ENCODE peak calls at places on chromosomes 11 and 22, in five cellular contexts. One of them, this sample, is unnamed.

GRCh38 chr11:11179239-11179638 is 173.8 kb downstream of the CSNK2A3 start:
- DNase-seq in cardiac muscle cell: no peak
- DNase-seq in colonic mucosa: no peak
- DNase-seq in HepG2: no peak
- DNase-seq in A549: peak; percentile 43
- DNase-seq in this sample: no peak

GRCh38 chr11:114225662-114226061 is 70.5 kb upstream of the NNMT start:
- DNase-seq in cardiac muscle cell: no peak
- DNase-seq in colonic mucosa: no peak
- DNase-seq in HepG2: no peak
- DNase-seq in A549: no peak
- DNase-seq in this sample: no peak

GRCh38 chr11:62553839-62554361 is 7.3 kb upstream of the AHNAK start:
- DNase-seq in cardiac muscle cell: no peak
- DNase-seq in colonic mucosa: peak; percentile 56
- DNase-seq in HepG2: no peak
- DNase-seq in A549: peak; percentile 92
- DNase-seq in this sample: peak; percentile 55

GRCh38 chr11:6319879-6320410 is 356 bp downstream of the CAVIN3 start:
- DNase-seq in cardiac muscle cell: peak; percentile 74
- DNase-seq in colonic mucosa: peak; percentile 90
- DNase-seq in HepG2: no peak
- DNase-seq in A549: peak; percentile 83
- DNase-seq in this sample: peak; percentile 94

GRCh38 chr11:131064373-131064991 is 148.2 kb upstream of the SNX19 start:
- DNase-seq in cardiac muscle cell: peak; percentile 83
- DNase-seq in colonic mucosa: peak; percentile 30
- DNase-seq in HepG2: peak; percentile 42
- DNase-seq in A549: peak; percentile 54
- DNase-seq in this sample: peak; percentile 95

GRCh38 chr11:6320411-6321207 is at the start of gene CAVIN3:
- DNase-seq in cardiac muscle cell: peak; percentile 59
- DNase-seq in colonic mucosa: peak; percentile 77
- DNase-seq in HepG2: no peak
- DNase-seq in A549: peak; percentile 23
- DNase-seq in this sample: peak; percentile 93

GRCh38 chr11:31236052-31236652 is 133.4 kb downstream of the DCDC1 start:
- DNase-seq in cardiac muscle cell: no peak
- DNase-seq in colonic mucosa: no peak
- DNase-seq in HepG2: no peak
- DNase-seq in A549: no peak
- DNase-seq in this sample: no peak

GRCh38 chr11:8323161-8323935 is 59.7 kb upstream of the LMO1 start:
- DNase-seq in cardiac muscle cell: no peak
- DNase-seq in colonic mucosa: no peak
- DNase-seq in HepG2: no peak
- DNase-seq in A549: no peak
- DNase-seq in this sample: no peak

GRCh38 chr11:8354622-8355417 is 91.1 kb upstream of the LMO1 start:
- DNase-seq in cardiac muscle cell: peak; percentile 14
- DNase-seq in colonic mucosa: no peak
- DNase-seq in HepG2: no peak
- DNase-seq in A549: no peak
- DNase-seq in this sample: peak; percentile 64

GRCh38 chr11:118621898-118622375 is 14.5 kb downstream of the PHLDB1 start:
- DNase-seq in cardiac muscle cell: no peak
- DNase-seq in colonic mucosa: no peak
- DNase-seq in HepG2: no peak
- DNase-seq in A549: no peak
- DNase-seq in this sample: no peak

GRCh38 chr22:19882446-19883381 is 28.0 kb upstream of the GNB1L start:
- DNase-seq in cardiac muscle cell: no peak
- DNase-seq in colonic mucosa: peak; percentile 16
- DNase-seq in HepG2: no peak
- DNase-seq in A549: no peak
- DNase-seq in this sample: peak; percentile 45

GRCh38 chr11:41461057-41461681 is 1.7 kb upstream of the LRRC4C start:
- DNase-seq in cardiac muscle cell: no peak
- DNase-seq in colonic mucosa: no peak
- DNase-seq in HepG2: peak; percentile 5
- DNase-seq in A549: no peak
- DNase-seq in this sample: no peak

GRCh38 chr11:57798905-57799559 is 37.4 kb downstream of the CTNND1 start:
- DNase-seq in cardiac muscle cell: no peak
- DNase-seq in colonic mucosa: peak; percentile 87
- DNase-seq in HepG2: peak; percentile 69
- DNase-seq in A549: no peak
- DNase-seq in this sample: no peak

GRCh38 chr11:128711136-128711535 is 17.3 kb downstream of the FLI1 start:
- DNase-seq in cardiac muscle cell: no peak
- DNase-seq in colonic mucosa: no peak
- DNase-seq in HepG2: no peak
- DNase-seq in A549: no peak
- DNase-seq in this sample: no peak

GRCh38 chr11:31986201-31986889 is 104.5 kb upstream of the RCN1 start:
- DNase-seq in cardiac muscle cell: no peak
- DNase-seq in colonic mucosa: no peak
- DNase-seq in HepG2: no peak
- DNase-seq in A549: no peak
- DNase-seq in this sample: no peak

GRCh38 chr11:3200388-3201111 is 18.1 kb downstream of the MRGPRG start:
- DNase-seq in cardiac muscle cell: no peak
- DNase-seq in colonic mucosa: no peak
- DNase-seq in HepG2: no peak
- DNase-seq in A549: no peak
- DNase-seq in this sample: peak; percentile 36

GRCh38 chr11:36155301-36155700 is 133.9 kb downstream of the COMMD9 start:
- DNase-seq in cardiac muscle cell: no peak
- DNase-seq in colonic mucosa: no peak
- DNase-seq in HepG2: no peak
- DNase-seq in A549: no peak
- DNase-seq in this sample: no peak

GRCh38 chr11:37378989-37379388 is 781.0 kb upstream of the RAG2 start:
- DNase-seq in cardiac muscle cell: no peak
- DNase-seq in colonic mucosa: no peak
- DNase-seq in HepG2: no peak
- DNase-seq in A549: no peak
- DNase-seq in this sample: no peak

GRCh38 chr11:60119708-60120107 is 31.2 kb downstream of the MS4A2 start:
- DNase-seq in cardiac muscle cell: no peak
- DNase-seq in colonic mucosa: no peak
- DNase-seq in HepG2: no peak
- DNase-seq in A549: no peak
- DNase-seq in this sample: no peak

GRCh38 chr22:40418366-40419201 is 48.2 kb downstream of the SGSM3 start:
- DNase-seq in cardiac muscle cell: no peak
- DNase-seq in colonic mucosa: no peak
- DNase-seq in HepG2: no peak
- DNase-seq in A549: no peak
- DNase-seq in this sample: no peak

GRCh38 chr11:124762077-124762623 is at the start of gene ESAM:
- DNase-seq in cardiac muscle cell: peak; percentile 42
- DNase-seq in colonic mucosa: peak; percentile 84
- DNase-seq in HepG2: no peak
- DNase-seq in A549: peak; percentile 31
- DNase-seq in this sample: peak; percentile 81

GRCh38 chr11:69089258-69089657 is 40.5 kb downstream of the TPCN2 start:
- DNase-seq in cardiac muscle cell: no peak
- DNase-seq in colonic mucosa: no peak
- DNase-seq in HepG2: no peak
- DNase-seq in A549: no peak
- DNase-seq in this sample: no peak

GRCh38 chr22:48587236-48587865 is 1240.3 kb downstream of the BRD1 start:
- DNase-seq in cardiac muscle cell: no peak
- DNase-seq in colonic mucosa: no peak
- DNase-seq in HepG2: no peak
- DNase-seq in A549: no peak
- DNase-seq in this sample: no peak

GRCh38 chr11:125376117-125376516 is 119.9 kb downstream of the FEZ1 start:
- DNase-seq in cardiac muscle cell: peak; percentile 92
- DNase-seq in colonic mucosa: no peak
- DNase-seq in HepG2: no peak
- DNase-seq in A549: no peak
- DNase-seq in this sample: peak; percentile 64

GRCh38 chr22:22955866-22956535 is 68.4 kb downstream of the IGLL5 start:
- DNase-seq in cardiac muscle cell: peak; percentile 66
- DNase-seq in colonic mucosa: peak; percentile 71
- DNase-seq in HepG2: peak; percentile 59
- DNase-seq in A549: peak; percentile 38
- DNase-seq in this sample: peak; percentile 86

GRCh38 chr11:120780239-120780638 is 243.7 kb upstream of the TBCEL start:
- DNase-seq in cardiac muscle cell: no peak
- DNase-seq in colonic mucosa: no peak
- DNase-seq in HepG2: no peak
- DNase-seq in A549: no peak
- DNase-seq in this sample: no peak

GRCh38 chr11:77003954-77004353 is 30.2 kb upstream of the B3GNT6 start:
- DNase-seq in cardiac muscle cell: no peak
- DNase-seq in colonic mucosa: no peak
- DNase-seq in HepG2: no peak
- DNase-seq in A549: no peak
- DNase-seq in this sample: no peak

GRCh38 chr11:2093575-2094353 is 45.4 kb downstream of the IGF2 start:
- DNase-seq in cardiac muscle cell: no peak
- DNase-seq in colonic mucosa: no peak
- DNase-seq in HepG2: no peak
- DNase-seq in A549: no peak
- DNase-seq in this sample: no peak

GRCh38 chr11:59953463-59954218 is 10.2 kb upstream of the OOSP4A start:
- DNase-seq in cardiac muscle cell: no peak
- DNase-seq in colonic mucosa: no peak
- DNase-seq in HepG2: no peak
- DNase-seq in A549: no peak
- DNase-seq in this sample: no peak

GRCh38 chr11:14266622-14267021 is 92.4 kb downstream of the RRAS2 start:
- DNase-seq in cardiac muscle cell: no peak
- DNase-seq in colonic mucosa: no peak
- DNase-seq in HepG2: no peak
- DNase-seq in A549: no peak
- DNase-seq in this sample: no peak
- TF ChIP-seq CTCF in cardiac muscle cell: no peak
- TF ChIP-seq CTCF in colonic mucosa: no peak
- TF ChIP-seq CTCF in HepG2: no peak
- TF ChIP-seq CTCF in A549: no peak
- TF ChIP-seq CTCF in this sample: no peak

DNA sequence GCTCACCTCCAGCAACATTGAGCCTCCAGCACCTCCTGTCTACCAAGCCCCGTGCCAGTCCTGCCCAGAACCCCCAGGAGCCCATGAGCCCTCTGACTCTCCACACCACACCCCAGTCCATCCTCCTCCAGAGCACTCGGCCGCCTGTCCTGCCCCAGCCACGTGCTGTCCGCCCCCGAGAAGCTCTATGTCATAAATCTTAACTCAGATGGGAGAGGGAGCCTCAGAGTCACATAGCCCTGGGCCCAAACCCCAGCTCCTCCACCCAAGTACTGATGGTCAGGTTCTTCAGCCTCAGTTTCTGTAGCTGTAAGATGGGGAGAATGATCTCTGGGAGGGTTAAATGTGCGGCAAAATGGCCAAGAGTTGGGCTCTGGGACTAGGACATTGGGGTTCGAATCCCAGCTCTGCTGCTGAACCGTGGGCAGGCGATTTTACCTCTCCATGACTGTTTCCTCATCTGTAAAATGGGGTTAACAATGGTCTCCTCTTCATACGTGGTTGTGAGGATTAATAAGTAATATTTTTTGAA is 27.8 kb downstream of the CYTH4 start:
- DNase-seq in cardiac muscle cell: no peak
- DNase-seq in colonic mucosa: no peak
- DNase-seq in HepG2: no peak
- DNase-seq in A549: no peak
- DNase-seq in this sample: no peak
- H3K27ac ChIP-seq in cardiac muscle cell: no peak overlapping the region
- H3K27ac ChIP-seq in colonic mucosa: no peak overlapping the region
- H3K27ac ChIP-seq in HepG2: no peak overlapping the region
- H3K27ac ChIP-seq in A549: no peak overlapping the region
- H3K27ac ChIP-seq in this sample: no peak overlapping the region

GRCh38 chr22:42114721-42115120 is 15.9 kb downstream of the CYP2D6 start:
- DNase-seq in cardiac muscle cell: no peak
- DNase-seq in colonic mucosa: no peak
- DNase-seq in HepG2: peak; percentile 54
- DNase-seq in A549: peak; percentile 27
- DNase-seq in this sample: peak; percentile 90
- TF ChIP-seq CTCF in cardiac muscle cell: peak; percentile 32
- TF ChIP-seq CTCF in colonic mucosa: no peak
- TF ChIP-seq CTCF in HepG2: peak; percentile 62
- TF ChIP-seq CTCF in A549: peak; percentile 12
- TF ChIP-seq CTCF in this sample: peak; percentile 67

GRCh38 chr11:95919514-95919913 is 4.4 kb downstream of the MTMR2 start:
- DNase-seq in cardiac muscle cell: no peak
- DNase-seq in colonic mucosa: no peak
- DNase-seq in HepG2: no peak
- DNase-seq in A549: no peak
- DNase-seq in this sample: no peak

GRCh38 chr11:95918056-95918455 is 5.9 kb downstream of the MTMR2 start:
- DNase-seq in cardiac muscle cell: no peak
- DNase-seq in colonic mucosa: no peak
- DNase-seq in HepG2: no peak
- DNase-seq in A549: no peak
- DNase-seq in this sample: no peak

GRCh38 chr11:95916049-95916448 is 7.9 kb downstream of the MTMR2 start:
- DNase-seq in cardiac muscle cell: no peak
- DNase-seq in colonic mucosa: no peak
- DNase-seq in HepG2: no peak
- DNase-seq in A549: no peak
- DNase-seq in this sample: no peak

GRCh38 chr11:95918720-95919119 is 5.2 kb downstream of the MTMR2 start:
- DNase-seq in cardiac muscle cell: no peak
- DNase-seq in colonic mucosa: no peak
- DNase-seq in HepG2: no peak
- DNase-seq in A549: no peak
- DNase-seq in this sample: no peak

DNA sequence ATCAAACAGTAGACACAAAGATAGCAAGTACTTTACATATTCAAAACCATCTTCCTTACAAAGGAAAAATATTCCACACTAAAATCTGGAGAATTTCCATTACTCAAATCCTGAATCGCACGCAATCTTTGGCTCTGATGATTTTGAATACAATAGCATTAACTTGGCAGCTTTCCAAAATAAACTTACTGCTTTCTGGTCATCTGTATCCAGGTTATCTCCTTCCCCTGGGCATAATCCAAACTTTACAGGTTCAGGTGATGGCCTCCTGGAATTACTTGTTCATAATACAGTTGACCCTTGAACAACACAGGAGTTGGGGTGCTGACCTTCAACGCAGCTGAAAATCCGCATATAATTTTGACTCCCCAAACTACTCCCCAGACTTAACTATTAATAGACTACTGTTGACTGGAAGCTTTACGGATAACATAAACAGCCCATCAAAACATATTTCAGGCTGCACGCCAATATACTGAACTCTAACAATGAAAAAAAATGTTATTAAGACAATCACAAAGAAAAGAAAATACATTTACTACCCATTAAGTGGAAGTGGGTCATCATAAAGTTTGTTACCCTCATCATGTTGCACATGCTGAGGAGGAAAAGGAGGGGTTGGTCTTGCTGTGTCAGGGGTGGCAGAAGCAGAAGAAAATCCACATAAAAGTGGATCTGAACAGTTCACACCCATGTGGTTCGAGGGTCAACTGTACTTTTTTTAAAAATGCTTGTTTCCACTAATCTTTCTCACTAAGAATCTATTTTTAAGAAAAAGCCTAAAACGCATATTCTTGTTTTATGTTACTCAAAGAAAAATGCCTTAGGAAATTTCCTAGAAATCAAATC is 6.5 kb downstream of the MTMR2 start:
- DNase-seq in cardiac muscle cell: no peak
- DNase-seq in colonic mucosa: no peak
- DNase-seq in HepG2: no peak
- DNase-seq in A549: no peak
- DNase-seq in this sample: no peak
- H3K27ac ChIP-seq in cardiac muscle cell: no peak overlapping the region
- H3K27ac ChIP-seq in colonic mucosa: no peak overlapping the region
- H3K27ac ChIP-seq in HepG2: no peak overlapping the region
- H3K27ac ChIP-seq in A549: no peak overlapping the region
- H3K27ac ChIP-seq in this sample: no peak overlapping the region

This sample was measured in endodermal cell.